ENCODE peak calls at places on chromosomes 2 and 18, in four cellular contexts. V is fibroblast of pulmonary artery, X is GM20000, T is CD14-positive monocyte. Q is an unnamed sample.

GRCh38 chr2:208042041-208042440 is 16.7 kb upstream of the PLEKHM3 start:
- DNase-seq in T (no peak), V (peak), X (no peak), Q (no peak)

GRCh38 chr2:26495705-26496271 is 17.9 kb upstream of the OTOF start:
- DNase-seq in X (no peak), T (no peak), V (no peak), Q (no peak)

GRCh38 chr2:64985457-64985856 is 3.7 kb upstream of the SLC1A4 start:
- DNase-seq in X (peak), T (no peak), V (no peak), Q (no peak)

GRCh38 chr2:20614201-20615045 is 36.5 kb downstream of the HS1BP3 start:
- DNase-seq in X (no peak), V (no peak), T (no peak), Q (no peak)

GRCh38 chr2:153543639-153544071 is 65.1 kb upstream of the RPRM start:
- DNase-seq in X (no peak), V (no peak), T (no peak), Q (peak)

GRCh38 chr2:117980783-117981676 is 32.8 kb downstream of the CCDC93 start:
- DNase-seq in X (no peak), V (peak), T (no peak), Q (no peak)

GRCh38 chr18:3388323-3388722 is 61.6 kb upstream of the TGIF1 start:
- DNase-seq in T (no peak), X (no peak), V (no peak), Q (no peak)

GRCh38 chr2:33214436-33214835 is 262.0 kb upstream of the RASGRP3 start:
- DNase-seq in X (no peak), T (no peak), V (peak), Q (peak)

GRCh38 chr2:35891936-35892335 is 463.6 kb upstream of the CRIM1 start:
- DNase-seq in T (no peak), X (no peak), V (no peak), Q (no peak)

GRCh38 chr2:38537937-38538525 is 64.7 kb downstream of the HNRNPLL start:
- DNase-seq in V (no peak), X (no peak), T (no peak), Q (no peak)

GRCh38 chr2:200064879-200065278 is 109.5 kb downstream of the MAIP1 start:
- DNase-seq in X (no peak), T (no peak), V (no peak), Q (no peak)

GRCh38 chr2:233113114-233113452 is 52.9 kb downstream of the INPP5D start:
- DNase-seq in T (no peak), X (no peak), V (no peak), Q (no peak)

GRCh38 chr2:74481961-74482800 is 617 bp downstream of the CCDC142 start:
- DNase-seq in T (peak), X (peak), V (no peak), Q (peak)

GRCh38 chr2:148928395-148928794 is 53.4 kb downstream of the KIF5C start:
- DNase-seq in T (no peak), X (no peak), V (no peak), Q (no peak)

GRCh38 chr2:46319711-46320110 is 22.5 kb downstream of the EPAS1 start:
- DNase-seq in V (no peak), X (no peak), T (no peak), Q (no peak)

GRCh38 chr2:65918760-65919187 is 486.4 kb upstream of the SPRED2 start:
- DNase-seq in V (no peak), X (no peak), T (no peak), Q (no peak)

GRCh38 chr2:134027980-134028379 is 225.9 kb upstream of the MGAT5 start:
- DNase-seq in T (no peak), X (no peak), V (no peak), Q (no peak)

GRCh38 chr2:178804791-178805190 is 2.4 kb downstream of the TTN start:
- DNase-seq in V (no peak), T (no peak), X (peak), Q (no peak)

GRCh38 chr18:13520306-13520705 is 206.1 kb downstream of the FAM210A start:
- DNase-seq in X (no peak), V (no peak), T (no peak), Q (no peak)

GRCh38 chr2:55932843-55933242 is 9.3 kb upstream of the EFEMP1 start:
- DNase-seq in V (no peak), X (no peak), T (no peak), Q (no peak)

GRCh38 chr2:7450188-7451156 is 533.3 kb downstream of the RNF144A start:
- DNase-seq in T (no peak), V (no peak), X (no peak), Q (peak)

GRCh38 chr2:214130115-214130514 is 280.7 kb upstream of the VWC2L start:
- DNase-seq in V (no peak), T (no peak), X (no peak), Q (no peak)

GRCh38 chr2:30612371-30612770 is 165.3 kb downstream of the LCLAT1 start:
- DNase-seq in V (no peak), X (no peak), T (no peak), Q (no peak)

GRCh38 chr2:96839288-96839874 is 4.4 kb downstream of the ANKRD23 start:
- DNase-seq in T (no peak), V (no peak), X (peak), Q (peak)

GRCh38 chr2:8319219-8319618 is 362.6 kb upstream of the ID2 start:
- DNase-seq in X (no peak), V (no peak), T (no peak), Q (no peak)

GRCh38 chr18:73683618-73684238 is 463.9 kb downstream of the FBXO15 start:
- DNase-seq in V (no peak), T (no peak), X (no peak), Q (no peak)

GRCh38 chr2:95530734-95531133 is 46.2 kb upstream of the TRIM43B start:
- DNase-seq in T (no peak), V (peak), X (peak), Q (peak)

GRCh38 chr2:157254041-157254440 is 3.5 kb upstream of the GALNT5 start:
- DNase-seq in V (no peak), X (no peak), T (no peak), Q (no peak)

GRCh38 chr2:11742317-11742701 is 4.1 kb upstream of the LPIN1 start:
- DNase-seq in T (no peak), X (no peak), V (no peak), Q (no peak)

GRCh38 chr2:1360132-1360531 is 53.1 kb upstream of the TPO start:
- DNase-seq in V (no peak), T (no peak), X (no peak), Q (no peak)

GRCh38 chr2:238646281-238646680 is 201.6 kb upstream of the TWIST2 start:
- DNase-seq in V (no peak), T (no peak), X (no peak), Q (no peak)

GRCh38 chr2:207162319-207162718 is 3.4 kb downstream of the KLF7 start:
- DNase-seq in V (peak), X (no peak), T (no peak), Q (no peak)

DNA sequence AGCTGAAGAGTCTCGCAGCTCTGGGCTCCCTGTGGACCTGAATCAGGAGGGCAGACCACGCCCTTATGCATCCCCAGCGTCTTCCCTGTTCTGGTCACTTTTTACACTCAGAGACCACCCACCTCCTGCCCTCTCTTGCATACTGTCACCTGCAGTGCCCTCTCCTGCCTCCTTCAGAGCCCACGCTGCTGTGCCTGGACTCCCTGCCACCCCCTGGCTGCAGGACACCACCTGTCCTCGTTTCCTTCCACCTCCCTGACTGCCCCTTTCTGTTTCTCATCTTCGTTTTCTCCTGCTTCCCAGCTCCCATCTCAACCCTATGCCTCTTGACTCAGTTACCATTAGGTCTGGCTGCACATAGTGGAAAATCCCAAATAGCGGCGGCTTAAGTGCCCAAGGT is 9.2 kb upstream of the INHBB start:
- DNase-seq in X (no peak), T (no peak), V (no peak), Q (no peak)
- TF ChIP-seq CTCF in X (no peak), T (no peak), V (no peak), Q (no peak)

DNA sequence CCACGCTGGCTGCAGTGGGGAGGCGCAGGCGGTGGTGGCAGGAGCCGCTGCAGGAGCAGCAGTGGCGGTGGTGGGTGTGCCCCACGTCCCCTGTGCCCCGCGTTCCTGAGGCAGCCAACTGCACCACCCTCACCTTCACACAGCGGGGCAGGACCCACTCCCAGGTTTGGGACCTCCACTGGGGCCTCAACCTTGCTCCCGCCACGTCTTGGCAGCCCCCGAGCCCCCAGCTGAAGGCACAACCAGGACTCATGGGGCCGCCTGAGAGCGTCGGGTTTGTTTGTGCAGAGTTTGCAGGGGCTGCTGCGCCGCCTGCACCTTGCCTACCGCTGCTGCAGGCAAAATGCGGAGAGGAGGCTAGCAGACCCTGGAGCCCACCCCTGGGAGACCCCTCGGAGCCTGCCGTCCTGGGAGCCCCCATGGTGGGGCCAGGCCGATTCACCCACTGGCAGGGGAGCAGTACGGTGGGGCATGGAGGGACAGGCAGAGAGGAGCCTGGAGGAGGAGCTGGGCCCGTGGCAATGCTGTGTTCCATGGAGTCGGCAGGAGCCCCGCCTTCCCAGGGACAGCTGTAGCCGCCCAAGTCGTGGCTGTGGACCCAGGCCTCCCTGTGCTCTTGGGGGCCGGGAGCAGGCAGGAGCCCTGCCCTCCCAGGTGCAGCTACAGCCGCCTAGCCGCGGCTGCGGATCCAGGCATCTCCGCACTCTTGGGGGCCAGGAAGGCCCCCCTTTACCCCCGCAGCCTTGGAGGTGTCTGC is 14.7 kb upstream of the EML6 start:
- DNase-seq in T (no peak), X (no peak), V (no peak), Q (no peak)
- TF ChIP-seq CTCF in T (no peak), X (no peak), V (peak), Q (no peak)

GRCh38 chr2:182831912-182832311 is 34.5 kb downstream of the FRZB start:
- DNase-seq in X (no peak), V (no peak), T (no peak), Q (no peak)

GRCh38 chr2:182827182-182827879 is 39.1 kb downstream of the FRZB start:
- DNase-seq in V (no peak), T (no peak), X (no peak), Q (no peak)

GRCh38 chr2:182826051-182826450 is 40.4 kb downstream of the FRZB start:
- DNase-seq in X (no peak), V (no peak), T (no peak), Q (no peak)

GRCh38 chr2:182833084-182833483 is 33.4 kb downstream of the FRZB start:
- DNase-seq in V (no peak), X (no peak), T (no peak), Q (no peak)

GRCh38 chr2:182831097-182831496 is 35.3 kb downstream of the FRZB start:
- DNase-seq in T (no peak), V (no peak), X (no peak), Q (no peak)
- TF ChIP-seq CTCF in T (no peak), V (no peak), X (no peak), Q (no peak)

DNA sequence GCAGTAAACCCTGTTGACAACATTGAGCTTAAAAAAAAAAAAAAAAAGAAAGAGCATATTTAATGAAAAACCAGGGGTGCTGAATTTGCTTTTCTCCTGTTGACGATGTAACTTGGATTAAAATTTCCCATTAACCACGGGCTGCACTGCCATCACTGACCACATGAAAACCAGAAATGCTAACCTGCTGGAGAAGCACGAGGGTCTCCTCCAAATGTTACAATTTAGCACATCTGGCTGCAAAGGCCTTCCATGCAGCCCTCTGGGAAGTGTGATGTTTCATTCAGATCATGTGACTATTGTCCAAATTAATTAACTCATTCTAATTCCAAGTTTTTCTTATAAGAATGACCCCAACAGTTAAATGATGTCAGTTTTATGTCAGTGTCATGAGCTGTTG is 26.9 kb upstream of the SERPINB12 start:
- DNase-seq in X (no peak), T (no peak), V (no peak), Q (no peak)
- TF ChIP-seq CTCF in X (no peak), T (no peak), V (peak), Q (no peak)

DNA sequence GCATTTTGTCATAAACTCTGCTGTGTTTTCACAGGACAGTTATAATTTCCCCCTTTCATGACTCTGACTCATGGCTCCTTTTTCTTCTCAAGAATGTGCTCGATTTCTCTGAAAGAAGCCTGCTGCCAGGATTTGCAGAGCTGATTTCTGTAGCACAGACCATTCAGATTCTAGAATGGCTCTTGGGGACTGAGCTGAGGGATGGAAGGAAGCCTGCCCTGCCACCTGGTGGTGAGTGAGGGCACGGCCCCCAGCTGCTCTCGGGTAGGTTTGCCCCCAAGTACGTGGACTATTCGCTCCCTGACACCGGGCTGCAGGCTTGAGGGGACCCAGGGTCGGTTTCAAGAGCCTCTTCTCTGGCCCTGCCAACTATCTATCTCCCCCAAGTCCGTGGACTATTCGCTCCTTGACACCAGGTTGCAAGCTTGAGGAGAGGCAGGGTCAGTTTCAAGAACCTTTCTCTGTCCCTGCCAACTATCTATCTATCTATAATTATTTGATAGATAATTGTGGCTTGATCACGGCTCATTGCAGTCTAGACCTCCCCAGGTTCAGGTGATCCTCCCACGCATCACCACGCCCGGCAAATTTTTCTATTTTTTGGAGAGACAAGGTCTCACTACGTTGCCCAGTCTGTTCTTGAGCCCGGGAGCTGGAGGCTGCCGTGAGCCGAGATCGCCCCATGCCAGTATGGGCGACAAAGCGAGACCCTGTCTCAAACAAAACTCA is 1.4 kb upstream of the SMYD5 start:
- DNase-seq in T (peak), X (peak), V (peak), Q (peak)
- TF ChIP-seq CTCF in T (peak), X (peak), V (peak), Q (peak)

DNA sequence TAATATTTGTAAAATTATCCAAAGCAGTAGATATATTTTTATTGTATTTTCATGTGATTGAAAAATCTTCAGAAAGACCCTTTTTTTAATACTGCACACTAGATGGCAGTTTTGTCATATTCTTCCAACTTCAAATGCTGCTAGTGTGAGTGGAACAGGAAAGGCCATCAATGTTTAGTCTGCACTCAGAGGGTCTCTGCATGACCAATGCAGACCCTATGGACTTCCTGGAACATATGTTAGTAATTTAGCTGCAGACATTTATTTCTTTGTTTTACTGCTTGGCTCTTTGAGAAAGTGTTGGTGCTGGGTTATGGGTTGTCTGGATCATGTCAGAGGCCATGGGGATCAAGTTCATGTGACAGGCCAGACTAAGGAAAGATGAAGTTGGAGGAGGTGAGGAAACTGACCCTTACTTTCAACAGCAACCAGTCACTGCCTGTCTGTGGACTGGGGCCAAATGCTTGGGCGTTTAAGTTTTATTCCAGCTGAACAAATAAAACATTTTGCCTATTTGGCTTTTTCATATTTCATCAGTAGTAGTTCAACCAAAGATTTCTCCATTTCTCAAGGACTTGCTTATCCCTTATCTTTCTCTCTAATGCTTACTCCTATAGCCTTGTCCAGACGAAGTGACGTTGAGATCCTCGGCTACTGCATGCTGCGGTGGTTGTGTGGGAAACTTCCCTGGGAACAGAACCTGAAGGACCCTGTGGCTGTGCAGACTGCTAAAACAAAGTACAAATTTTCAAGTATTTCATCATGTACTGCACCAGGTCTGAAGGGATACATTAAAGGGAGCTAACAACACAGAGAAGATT is 84.8 kb downstream of the VRK2 start:
- DNase-seq in T (no peak), V (peak), X (no peak), Q (no peak)
- TF ChIP-seq CTCF in T (no peak), V (peak), X (no peak), Q (no peak)

Q was measured in activated CD8-positive, alpha-beta T cell treated with anti-CD3 and anti-CD28 coated beads for 36 hours.